ENCODE peak calls at places on chromosomes 1 and 21, in four cellular contexts. H is PC-9, Y is IMR-90, R is fibroblast of lung. A is an unnamed sample.

GRCh38 chr1:116868386-116868785 is 41.3 kb upstream of the PTGFRN start:
- DNase-seq in H (peak), Y (no peak), R (no peak), A (no peak)

GRCh38 chr1:115725600-115725999 is 42.9 kb downstream of the CASQ2 start:
- DNase-seq in H (no peak), Y (no peak), R (peak), A (no peak)

GRCh38 chr1:9449106-9449627 is 90.1 kb upstream of the SLC25A33 start:
- DNase-seq in H (no peak), Y (peak), R (peak), A (no peak)

GRCh38 chr21:32524010-32524719 is 61.2 kb downstream of the TCP10L start:
- DNase-seq in H (peak), Y (peak), R (peak), A (peak)

GRCh38 chr1:209368864-209369598 is 214.5 kb upstream of the CAMK1G start:
- DNase-seq in H (no peak), Y (peak), R (peak), A (no peak)

GRCh38 chr1:221783437-221783836 is 41.5 kb upstream of the DUSP10 start:
- DNase-seq in H (no peak), Y (no peak), R (no peak), A (no peak)

GRCh38 chr1:101291562-101292035 is 54.8 kb downstream of the S1PR1 start:
- DNase-seq in H (peak), Y (peak), R (peak), A (no peak)

GRCh38 chr1:115404936-115405335 is 66.9 kb upstream of the NGF start:
- DNase-seq in H (no peak), Y (no peak), R (no peak), A (no peak)

GRCh38 chr1:204112876-204113730 is 38.7 kb downstream of the ETNK2 start:
- DNase-seq in H (no peak), Y (peak), R (no peak), A (no peak)

GRCh38 chr1:205750683-205751651 is 985 bp upstream of the NUCKS1 start:
- DNase-seq in H (no peak), Y (no peak), R (no peak), A (peak)

GRCh38 chr1:9253706-9254105 is 19.1 kb downstream of the H6PD start:
- DNase-seq in H (no peak), Y (peak), R (peak), A (peak)

GRCh38 chr1:227562923-227563318 is 435 bp upstream of the ZNF678 start:
- DNase-seq in H (no peak), Y (no peak), R (no peak), A (no peak)

GRCh38 chr1:214660900-214661299 is 57.9 kb downstream of the CENPF start:
- DNase-seq in H (no peak), Y (peak), R (peak), A (peak)

GRCh38 chr1:109490029-109490933 is 3.6 kb upstream of the CYB561D1 start:
- DNase-seq in H (peak), Y (peak), R (peak), A (peak)

GRCh38 chr1:183080406-183080805 is 57.2 kb downstream of the LAMC1 start:
- DNase-seq in H (peak), Y (peak), R (peak), A (no peak)

GRCh38 chr1:111813440-111814304 is 58.0 kb downstream of the DDX20 start:
- DNase-seq in H (no peak), Y (no peak), R (no peak), A (peak)

GRCh38 chr1:15719721-15720120 is 16.3 kb upstream of the SLC25A34 start:
- DNase-seq in H (no peak), Y (no peak), R (no peak), A (no peak)

GRCh38 chr1:54716299-54717047 is 812 bp downstream of the TTC4 start:
- DNase-seq in H (peak), Y (peak), R (peak), A (no peak)

GRCh38 chr1:16420719-16421118 is 16.5 kb downstream of the SPATA21 start:
- DNase-seq in H (no peak), Y (no peak), R (no peak), A (no peak)

GRCh38 chr1:25232866-25233784 is 823 bp upstream of the SYF2 start:
- DNase-seq in H (peak), Y (peak), R (peak), A (peak)

GRCh38 chr1:54254055-54254454 is 54.1 kb downstream of the MRPL37 start:
- DNase-seq in H (no peak), Y (peak), R (no peak), A (no peak)

GRCh38 chr1:159826436-159827101 is at the start of gene SLAMF8:
- DNase-seq in H (no peak), Y (no peak), R (no peak), A (no peak)

GRCh38 chr1:27678747-27679146 is 6.8 kb upstream of the IFI6 start:
- DNase-seq in H (no peak), Y (no peak), R (no peak), A (no peak)

GRCh38 chr1:213244664-213245091 is 193.6 kb downstream of the RPS6KC1 start:
- DNase-seq in H (no peak), Y (peak), R (peak), A (peak)

GRCh38 chr1:239125027-239125426 is 261.3 kb upstream of the CHRM3 start:
- DNase-seq in H (no peak), Y (no peak), R (no peak), A (no peak)

GRCh38 chr1:31765041-31765467 is 914 bp upstream of the ADGRB2 start:
- DNase-seq in H (no peak), Y (peak), R (no peak), A (peak)

GRCh38 chr1:47175227-47175934 is 14.5 kb downstream of the PDZK1IP1 start:
- DNase-seq in H (no peak), Y (peak), R (peak), A (peak)

GRCh38 chr1:224456637-224456953 is 22.0 kb upstream of the WDR26 start:
- DNase-seq in H (no peak), Y (no peak), R (no peak), A (no peak)

GRCh38 chr1:64664287-64664686 is 80.6 kb upstream of the RAVER2 start:
- DNase-seq in H (no peak), Y (no peak), R (no peak), A (peak)

GRCh38 chr21:33121715-33122475 is 52.0 kb downstream of the OLIG1 start:
- DNase-seq in H (no peak), Y (peak), R (peak), A (peak)

GRCh38 chr21:36589352-36589971 is 109.5 kb upstream of the SIM2 start:
- DNase-seq in H (no peak), Y (peak), R (peak), A (peak)

GRCh38 chr1:164583835-164584539 is 25.0 kb downstream of the PBX1 start:
- DNase-seq in H (no peak), Y (no peak), R (no peak), A (no peak)

GRCh38 chr1:12057382-12057781 is 5.7 kb upstream of the TNFRSF8 start:
- DNase-seq in H (no peak), Y (peak), R (no peak), A (no peak)

GRCh38 chr1:248288385-248288784 is 10.6 kb upstream of the OR2T33 start:
- DNase-seq in H (no peak), Y (no peak), R (no peak), A (no peak)

GRCh38 chr1:183589836-183590224 is 429 bp downstream of the NCF2 start:
- DNase-seq in H (peak), Y (no peak), R (no peak), A (no peak)

GRCh38 chr1:204294371-204294770 is 65.4 kb downstream of the PLEKHA6 start:
- DNase-seq in H (peak), Y (peak), R (peak), A (no peak)

GRCh38 chr1:161196521-161197451 is 2.1 kb downstream of the ADAMTS4 start:
- DNase-seq in H (no peak), Y (peak), R (peak), A (peak)
- H3K4me2 ChIP-seq in H (no peak), Y (peak), R (peak), A (peak)

GRCh38 chr1:211938473-211939080 is 96.8 kb downstream of the INTS7 start:
- DNase-seq in H (no peak), Y (no peak), R (no peak), A (no peak)
- H3K4me2 ChIP-seq in H (no peak), Y (no peak), R (peak), A (no peak)

GRCh38 chr21:46667191-46667734 is 31.8 kb downstream of the PRMT2 start:
- DNase-seq in H (peak), Y (peak), R (no peak), A (peak)
- H3K4me2 ChIP-seq in H (peak), Y (peak), R (peak), A (peak)

GRCh38 chr1:197224160-197224559 is 43.9 kb upstream of the CRB1 start:
- DNase-seq in H (no peak), Y (no peak), R (peak), A (no peak)
- H3K4me2 ChIP-seq in H (no peak), Y (no peak), R (no peak), A (no peak)

GRCh38 chr1:20366076-20366765 is 75.5 kb downstream of the VWA5B1 start:
- DNase-seq in H (no peak), Y (peak), R (peak), A (peak)
- H3K4me2 ChIP-seq in H (no peak), Y (peak), R (peak), A (peak)

GRCh38 chr1:236394016-236394481 is at the start of gene EDARADD:
- DNase-seq in H (no peak), Y (no peak), R (no peak), A (no peak)
- H3K4me2 ChIP-seq in H (no peak), Y (peak), R (peak), A (peak)

DNA sequence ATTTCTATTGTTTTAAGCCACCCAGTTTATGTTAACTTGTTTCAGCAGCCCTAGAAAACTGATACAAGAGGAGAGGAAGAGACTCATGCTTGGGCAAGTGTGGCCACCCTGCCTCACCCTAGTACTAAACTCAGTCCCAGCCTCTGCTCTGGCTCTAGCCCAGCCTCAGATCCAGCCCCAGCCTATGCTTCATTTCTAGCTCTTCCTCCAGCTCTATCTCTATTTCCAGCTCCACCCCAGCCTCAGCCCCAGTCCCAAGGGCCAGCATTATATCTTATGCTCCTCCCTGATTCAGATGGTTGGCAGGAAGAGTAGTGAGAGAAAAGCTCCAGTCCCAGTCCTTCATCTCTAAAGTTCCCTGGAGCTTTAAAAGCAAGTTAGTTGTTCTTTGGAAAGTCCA is 535.5 kb downstream of the PTPRC start:
- DNase-seq in H (no peak), Y (no peak), R (no peak), A (no peak)
- H3K4me2 ChIP-seq in H (no peak), Y (no peak), R (no peak), A (no peak)

A was measured in neural progenitor cell.